ENCODE peak calls at places on chromosome 14, in six cellular contexts. W is testis; X is OCI-LY7; C is esophagus squamous epithelium; T is gastrocnemius medialis; F is CD4-positive, CD25-positive, alpha-beta regulatory T cell. R is an unnamed sample. For H3K36me3, the result is how much of the 10 kb centered on the place peaks cover.

GRCh38 chr14:32403688-32404087 is 74.6 kb downstream of the AKAP6 start:
- DNase-seq in W (no peak), X (no peak), C (no peak), T (no peak), F (no peak), R (no peak)

GRCh38 chr14:55309761-55310365 is 38.6 kb downstream of the FBXO34 start:
- DNase-seq in W (no peak), X (no peak), C (no peak), T (no peak), F (no peak), R (no peak)

GRCh38 chr14:91996951-91997371 is 42.9 kb downstream of the TRIP11 start:
- DNase-seq in W (no peak), X (peak), C (no peak), T (no peak), F (peak), R (peak)

GRCh38 chr14:72553656-72554055 is 340.2 kb downstream of the DPF3 start:
- DNase-seq in W (no peak), X (no peak), C (no peak), T (no peak), F (no peak), R (no peak)

GRCh38 chr14:92692822-92693226 is 55.6 kb downstream of the LGMN start:
- DNase-seq in W (peak), X (no peak), C (no peak), T (no peak), F (no peak), R (no peak)

GRCh38 chr14:55348766-55349453 is 62.7 kb downstream of the ATG14 start:
- DNase-seq in W (no peak), X (peak), C (no peak), T (no peak), F (peak), R (no peak)

GRCh38 chr14:61598980-61599379 is 96.3 kb upstream of the HIF1A start:
- DNase-seq in W (no peak), X (peak), C (no peak), T (no peak), F (peak), R (no peak)

GRCh38 chr14:97219356-97220017 is 422.3 kb downstream of the VRK1 start:
- DNase-seq in W (no peak), X (no peak), C (no peak), T (no peak), F (peak), R (peak)

GRCh38 chr14:45222485-45223262 is 30.3 kb downstream of the MIS18BP1 start:
- DNase-seq in W (no peak), X (no peak), C (no peak), T (no peak), F (peak), R (no peak)

GRCh38 chr14:61569308-61569707 is 126.0 kb upstream of the HIF1A start:
- DNase-seq in W (no peak), X (peak), C (no peak), T (no peak), F (no peak), R (no peak)

GRCh38 chr14:30227871-30228270 is 300.2 kb upstream of the PRKD1 start:
- DNase-seq in W (no peak), X (no peak), C (no peak), T (peak), F (no peak), R (no peak)

GRCh38 chr14:102910442-102910841 is 12.0 kb upstream of the AMN start:
- DNase-seq in W (no peak), X (no peak), C (no peak), T (no peak), F (no peak), R (peak)

GRCh38 chr14:77284066-77284855 is 13.3 kb upstream of the NGB start:
- DNase-seq in W (no peak), X (no peak), C (no peak), T (no peak), F (no peak), R (no peak)

GRCh38 chr14:77498984-77499527 is 440 bp upstream of the ISM2 start:
- DNase-seq in W (peak), X (no peak), C (no peak), T (no peak), F (no peak), R (peak)

GRCh38 chr14:56874375-56874774 is 64.1 kb upstream of the OTX2 start:
- DNase-seq in W (peak), X (peak), C (no peak), T (no peak), F (peak), R (peak)

GRCh38 chr14:49173765-49174373 is 412.3 kb downstream of the RPS29 start:
- DNase-seq in W (peak), X (peak), C (no peak), T (no peak), F (peak), R (peak)

GRCh38 chr14:104112609-104113571 is 25.5 kb upstream of the KIF26A start:
- DNase-seq in W (no peak), X (no peak), C (no peak), T (no peak), F (no peak), R (peak)

GRCh38 chr14:104665663-104666522 is 23.5 kb upstream of the INF2 start:
- DNase-seq in W (peak), X (peak), C (no peak), T (no peak), F (peak), R (peak)

GRCh38 chr14:76396714-76397187 is 20.8 kb downstream of the ESRRB start:
- DNase-seq in W (no peak), X (no peak), C (no peak), T (no peak), F (no peak), R (no peak)

GRCh38 chr14:98234208-98234607 is 1037.8 kb downstream of the BCL11B start:
- DNase-seq in W (no peak), X (no peak), C (no peak), T (no peak), F (peak), R (no peak)

GRCh38 chr14:59189281-59189821 is 884 bp downstream of the DAAM1 start:
- DNase-seq in W (peak), X (peak), C (no peak), T (no peak), F (peak), R (peak)

GRCh38 chr14:41280745-41281144 is 325.9 kb upstream of the LRFN5 start:
- DNase-seq in W (no peak), X (no peak), C (no peak), T (no peak), F (no peak), R (no peak)

GRCh38 chr14:104633276-104633861 is 28.8 kb upstream of the TMEM179 start:
- DNase-seq in W (no peak), X (no peak), C (no peak), T (no peak), F (no peak), R (peak)

GRCh38 chr14:99173086-99173485 is 98.9 kb downstream of the BCL11B start:
- DNase-seq in W (no peak), X (no peak), C (no peak), T (no peak), F (no peak), R (peak)

GRCh38 chr14:50452979-50453705 is 56.5 kb upstream of the CDKL1 start:
- DNase-seq in W (no peak), X (no peak), C (no peak), T (no peak), F (no peak), R (no peak)

GRCh38 chr14:102510616-102511520 is 1.3 kb upstream of the ANKRD9 start:
- DNase-seq in W (peak), X (peak), C (no peak), T (peak), F (peak), R (peak)

GRCh38 chr14:56522403-56522802 is 57.2 kb upstream of the TMEM260 start:
- DNase-seq in W (no peak), X (no peak), C (no peak), T (no peak), F (no peak), R (no peak)

GRCh38 chr14:81406863-81407262 is 6.7 kb upstream of the STON2 start:
- DNase-seq in W (peak), X (no peak), C (no peak), T (peak), F (no peak), R (no peak)

GRCh38 chr14:50230601-50231474 is 540 bp downstream of the SOS2 start:
- DNase-seq in W (peak), X (peak), C (no peak), T (peak), F (peak), R (no peak)

GRCh38 chr14:49581961-49582210 is 4.3 kb downstream of the RPS29 start:
- DNase-seq in W (no peak), X (no peak), C (no peak), T (no peak), F (no peak), R (no peak)

GRCh38 chr14:23538049-23538718 is 13.4 kb downstream of the ZFHX2 start:
- DNase-seq in W (no peak), X (no peak), C (no peak), T (no peak), F (no peak), R (peak)

GRCh38 chr14:23539209-23539866 is 12.2 kb downstream of the ZFHX2 start:
- DNase-seq in W (peak), X (peak), C (no peak), T (no peak), F (peak), R (peak)

GRCh38 chr14:23542261-23542660 is 9.3 kb downstream of the ZFHX2 start:
- DNase-seq in W (no peak), X (no peak), C (no peak), T (no peak), F (no peak), R (no peak)

GRCh38 chr14:23538785-23539184 is 12.8 kb downstream of the ZFHX2 start:
- DNase-seq in W (no peak), X (no peak), C (no peak), T (no peak), F (no peak), R (no peak)

GRCh38 chr14:23539867-23540469 is 11.6 kb downstream of the ZFHX2 start:
- DNase-seq in W (no peak), X (no peak), C (no peak), T (no peak), F (no peak), R (no peak)
- H3K36me3 ChIP-seq in W (under half), X (under half), C (under half), T (under half), F (under half), R (under half)

GRCh38 chr14:68482772-68483395 is 310.0 kb downstream of the ZFP36L1 start:
- DNase-seq in W (no peak), X (no peak), C (no peak), T (no peak), F (no peak), R (no peak)
- H3K36me3 ChIP-seq in W (under half), X (under half), C (under half), T (under half), F (under half), R (under half)

GRCh38 chr14:64221604-64222003 is 72.6 kb downstream of the ESR2 start:
- DNase-seq in W (no peak), X (no peak), C (no peak), T (peak), F (no peak), R (no peak)

GRCh38 chr14:64220056-64220455 is 74.1 kb downstream of the ESR2 start:
- DNase-seq in W (no peak), X (no peak), C (no peak), T (peak), F (no peak), R (peak)

GRCh38 chr14:64217747-64218146 is 76.4 kb downstream of the ESR2 start:
- DNase-seq in W (no peak), X (no peak), C (no peak), T (no peak), F (no peak), R (no peak)

GRCh38 chr14:64218344-64219240 is 75.6 kb downstream of the ESR2 start:
- DNase-seq in W (peak), X (no peak), C (no peak), T (peak), F (no peak), R (no peak)

GRCh38 chr14:64220466-64220865 is 73.7 kb downstream of the ESR2 start:
- DNase-seq in W (peak), X (no peak), C (no peak), T (peak), F (no peak), R (no peak)
- H3K36me3 ChIP-seq in W (under half), X (half or more), C (half or more), T (under half), F (half or more), R (under half)

DNA sequence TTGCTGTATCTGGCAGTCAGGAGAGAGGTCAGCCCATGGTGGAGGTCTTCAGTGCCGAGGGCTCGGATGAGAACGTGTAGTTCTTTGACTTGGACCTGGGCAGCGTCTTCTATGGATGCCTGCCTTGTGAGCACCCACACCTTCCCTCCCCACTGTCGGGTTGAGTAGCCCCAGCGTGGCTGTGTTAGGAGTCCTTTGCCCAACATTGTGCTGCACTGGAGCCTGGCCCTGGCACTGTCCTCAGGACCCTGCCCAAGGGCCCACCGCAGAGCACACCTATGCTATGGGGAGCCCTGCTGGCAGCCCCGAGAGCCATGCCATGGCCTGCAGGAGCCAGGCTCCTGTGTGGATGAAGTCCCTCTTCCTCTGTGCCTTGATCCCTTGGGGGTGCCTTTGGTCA is 26.7 kb downstream of the SLC25A29 start:
- DNase-seq in W (no peak), X (no peak), C (no peak), T (no peak), F (no peak), R (no peak)
- H3K36me3 ChIP-seq in W (under half), X (half or more), C (under half), T (under half), F (under half), R (under half)

GRCh38 chr14:69771136-69771535 is 4.2 kb downstream of the SRSF5 start:
- DNase-seq in W (no peak), X (no peak), C (no peak), T (no peak), F (no peak), R (no peak)
- H3K36me3 ChIP-seq in W (under half), X (half or more), C (half or more), T (under half), F (half or more), R (under half)